ENCODE peak calls at places on chromosomes 13 and 19, in four cellular contexts. One of them, this sample, is unnamed.

GRCh38 chr19:3556978-3557460 is 367 bp downstream of the MFSD12 start:
- DNase-seq in H1: no peak
- DNase-seq in HepG2: no peak
- DNase-seq in K562: peak; percentile 74
- DNase-seq in this sample: no peak

GRCh38 chr19:11322269-11323024 is 17.0 kb downstream of the RAB3D start:
- DNase-seq in HepG2: no peak
- DNase-seq in K562: no peak
- DNase-seq in H1: no peak
- DNase-seq in this sample: no peak

GRCh38 chr19:40232949-40233810 is 6.7 kb upstream of the CCNP start:
- DNase-seq in K562: no peak
- DNase-seq in H1: no peak
- DNase-seq in HepG2: no peak
- DNase-seq in this sample: no peak

GRCh38 chr13:33543631-33544030 is 258.1 kb upstream of the STARD13 start:
- DNase-seq in HepG2: no peak
- DNase-seq in K562: no peak
- DNase-seq in H1: no peak
- DNase-seq in this sample: no peak

GRCh38 chr19:17379221-17379631 is 2.1 kb upstream of the PLVAP start:
- DNase-seq in HepG2: no peak
- DNase-seq in K562: peak; percentile 9
- DNase-seq in H1: no peak
- DNase-seq in this sample: no peak

GRCh38 chr19:29040291-29040690 is 172.7 kb downstream of the UQCRFS1 start:
- DNase-seq in K562: no peak
- DNase-seq in H1: no peak
- DNase-seq in HepG2: no peak
- DNase-seq in this sample: no peak

GRCh38 chr13:33806470-33807248 is 11.3 kb upstream of the RFC3 start:
- DNase-seq in HepG2: no peak
- DNase-seq in H1: no peak
- DNase-seq in K562: no peak
- DNase-seq in this sample: no peak

GRCh38 chr13:101779147-101779546 is 326.7 kb downstream of the ITGBL1 start:
- DNase-seq in K562: no peak
- DNase-seq in H1: no peak
- DNase-seq in HepG2: no peak
- DNase-seq in this sample: no peak

GRCh38 chr19:51018745-51019543 is 565 bp downstream of the KLK10 start:
- DNase-seq in H1: no peak
- DNase-seq in HepG2: no peak
- DNase-seq in K562: no peak
- DNase-seq in this sample: no peak

GRCh38 chr13:30908416-30908980 is 2.4 kb downstream of the MEDAG start:
- DNase-seq in H1: no peak
- DNase-seq in K562: no peak
- DNase-seq in HepG2: no peak
- DNase-seq in this sample: no peak

GRCh38 chr19:34960940-34961679 is 2.9 kb downstream of the ZNF792 start:
- DNase-seq in H1: no peak
- DNase-seq in K562: no peak
- DNase-seq in HepG2: no peak
- DNase-seq in this sample: no peak

GRCh38 chr19:20162821-20163220 is 4.2 kb upstream of the ZNF486 start:
- DNase-seq in H1: no peak
- DNase-seq in K562: no peak
- DNase-seq in HepG2: no peak
- DNase-seq in this sample: no peak

GRCh38 chr13:104321756-104322155 is 1255.5 kb upstream of the SLC10A2 start:
- DNase-seq in H1: no peak
- DNase-seq in HepG2: no peak
- DNase-seq in K562: no peak
- DNase-seq in this sample: no peak

GRCh38 chr13:80161219-80161618 is 179.7 kb downstream of the SPRY2 start:
- DNase-seq in HepG2: no peak
- DNase-seq in K562: no peak
- DNase-seq in H1: no peak
- DNase-seq in this sample: no peak

GRCh38 chr13:100721885-100722512 is 47.4 kb upstream of the TMTC4 start:
- DNase-seq in HepG2: peak; percentile 50
- DNase-seq in H1: no peak
- DNase-seq in K562: peak; percentile 41
- DNase-seq in this sample: peak; percentile 37

GRCh38 chr19:13118424-13119193 is 545 bp downstream of the NACC1 start:
- DNase-seq in HepG2: peak; percentile 50
- DNase-seq in H1: peak; percentile 78
- DNase-seq in K562: peak; percentile 91
- DNase-seq in this sample: no peak

GRCh38 chr19:4083677-4084546 is 17.2 kb upstream of the ZBTB7A start:
- DNase-seq in HepG2: no peak
- DNase-seq in K562: no peak
- DNase-seq in H1: no peak
- DNase-seq in this sample: no peak

GRCh38 chr13:33004454-33004853 is 11.8 kb upstream of the KL start:
- DNase-seq in K562: no peak
- DNase-seq in H1: no peak
- DNase-seq in HepG2: no peak
- DNase-seq in this sample: no peak

GRCh38 chr19:30854661-30855060 is 482.5 kb downstream of the ZNF536 start:
- DNase-seq in H1: no peak
- DNase-seq in K562: no peak
- DNase-seq in HepG2: no peak
- DNase-seq in this sample: no peak

GRCh38 chr13:46134961-46135522 is 30.2 kb upstream of the CPB2 start:
- DNase-seq in K562: no peak
- DNase-seq in H1: no peak
- DNase-seq in HepG2: peak; percentile 78
- DNase-seq in this sample: peak; percentile 34

GRCh38 chr19:50046649-50047503 is 21.1 kb downstream of the ZNF473 start:
- DNase-seq in K562: peak; percentile 59
- DNase-seq in H1: no peak
- DNase-seq in HepG2: peak; percentile 60
- DNase-seq in this sample: peak; percentile 27

GRCh38 chr13:56528040-56528760 is 612.5 kb upstream of the PRR20A start:
- DNase-seq in K562: no peak
- DNase-seq in H1: no peak
- DNase-seq in HepG2: no peak
- DNase-seq in this sample: no peak

GRCh38 chr19:51799311-51799997 is 4.5 kb downstream of the FPR3 start:
- DNase-seq in K562: peak; percentile 59
- DNase-seq in HepG2: peak; percentile 35
- DNase-seq in H1: no peak
- DNase-seq in this sample: no peak

GRCh38 chr19:31534786-31535185 is 185.6 kb upstream of the TSHZ3 start:
- DNase-seq in K562: no peak
- DNase-seq in H1: no peak
- DNase-seq in HepG2: no peak
- DNase-seq in this sample: no peak

GRCh38 chr13:38970380-38971051 is 20.1 kb downstream of the STOML3 start:
- DNase-seq in H1: no peak
- DNase-seq in K562: no peak
- DNase-seq in HepG2: no peak
- DNase-seq in this sample: no peak

GRCh38 chr19:46456930-46457329 is 14.4 kb downstream of the PNMA8A start:
- DNase-seq in K562: no peak
- DNase-seq in HepG2: no peak
- DNase-seq in H1: no peak
- DNase-seq in this sample: no peak

GRCh38 chr19:7921955-7922840 is 2.1 kb downstream of the SNAPC2 start:
- DNase-seq in K562: no peak
- DNase-seq in H1: no peak
- DNase-seq in HepG2: no peak
- DNase-seq in this sample: no peak

GRCh38 chr13:66216723-66217122 is 1013.4 kb downstream of the PCDH9 start:
- DNase-seq in H1: no peak
- DNase-seq in K562: no peak
- DNase-seq in HepG2: no peak
- DNase-seq in this sample: no peak

GRCh38 chr19:38277549-38277948 is 13.2 kb downstream of the SPINT2 start:
- DNase-seq in H1: no peak
- DNase-seq in K562: no peak
- DNase-seq in HepG2: no peak
- DNase-seq in this sample: no peak

GRCh38 chr19:11176466-11177193 is 20.7 kb downstream of the KANK2 start:
- DNase-seq in K562: no peak
- DNase-seq in HepG2: no peak
- DNase-seq in H1: no peak
- DNase-seq in this sample: no peak

GRCh38 chr13:114257014-114257413 is 22.3 kb downstream of the CDC16 start:
- DNase-seq in HepG2: no peak
- DNase-seq in K562: no peak
- DNase-seq in H1: no peak
- DNase-seq in this sample: no peak

GRCh38 chr19:30214651-30215051 is 157.5 kb upstream of the ZNF536 start:
- DNase-seq in H1: no peak
- DNase-seq in K562: no peak
- DNase-seq in HepG2: no peak
- DNase-seq in this sample: no peak

GRCh38 chr19:15250635-15250993 is 18.4 kb upstream of the EPHX3 start:
- DNase-seq in H1: no peak
- DNase-seq in K562: no peak
- DNase-seq in HepG2: no peak
- DNase-seq in this sample: no peak

GRCh38 chr19:4337906-4338440 is 654 bp downstream of the STAP2 start:
- DNase-seq in K562: no peak
- DNase-seq in HepG2: peak; percentile 76
- DNase-seq in H1: no peak
- DNase-seq in this sample: no peak

GRCh38 chr19:46621191-46622117 is 3.4 kb downstream of the PTGIR start:
- DNase-seq in K562: no peak
- DNase-seq in H1: no peak
- DNase-seq in HepG2: no peak
- DNase-seq in this sample: no peak

GRCh38 chr19:39684283-39684682 is 20.0 kb upstream of the LGALS14 start:
- DNase-seq in HepG2: no peak
- DNase-seq in H1: no peak
- DNase-seq in K562: no peak
- DNase-seq in this sample: no peak

GRCh38 chr19:47341734-47342133 is 7.4 kb upstream of the DHX34 start:
- DNase-seq in H1: no peak
- DNase-seq in HepG2: no peak
- DNase-seq in K562: no peak
- DNase-seq in this sample: no peak

GRCh38 chr13:46521921-46522691 is 30.9 kb upstream of the LRCH1 start:
- DNase-seq in H1: no peak
- DNase-seq in HepG2: no peak
- DNase-seq in K562: no peak
- DNase-seq in this sample: no peak

GRCh38 chr19:16247353-16248182 is 49.9 kb downstream of the AP1M1 start:
- DNase-seq in K562: peak; percentile 89
- DNase-seq in H1: peak; percentile 69
- DNase-seq in HepG2: peak; percentile 51
- DNase-seq in this sample: peak; percentile 68

GRCh38 chr19:41974652-41975051 is 15.5 kb upstream of the RABAC1 start:
- DNase-seq in HepG2: no peak
- DNase-seq in H1: no peak
- DNase-seq in K562: no peak
- DNase-seq in this sample: no peak

GRCh38 chr19:41981724-41982123 is 12.3 kb downstream of the ATP1A3 start:
- DNase-seq in HepG2: no peak
- DNase-seq in H1: no peak
- DNase-seq in K562: no peak
- DNase-seq in this sample: no peak

GRCh38 chr19:41977916-41978315 is 16.1 kb downstream of the ATP1A3 start:
- DNase-seq in K562: no peak
- DNase-seq in H1: no peak
- DNase-seq in HepG2: no peak
- DNase-seq in this sample: no peak

GRCh38 chr19:41978470-41978869 is 15.6 kb downstream of the ATP1A3 start:
- DNase-seq in HepG2: no peak
- DNase-seq in K562: no peak
- DNase-seq in H1: no peak
- DNase-seq in this sample: no peak
- TF ChIP-seq FOSL1 in HepG2: no peak
- TF ChIP-seq FOSL1 in K562: no peak
- TF ChIP-seq FOSL1 in H1: no peak
- TF ChIP-seq FOSL1 in this sample: no peak

GRCh38 chr13:113183450-113184129 is 24.9 kb downstream of the PCID2 start:
- DNase-seq in HepG2: peak; percentile 85
- DNase-seq in K562: no peak
- DNase-seq in H1: no peak
- DNase-seq in this sample: no peak
- TF ChIP-seq FOSL1 in HepG2: no peak
- TF ChIP-seq FOSL1 in K562: no peak
- TF ChIP-seq FOSL1 in H1: no peak
- TF ChIP-seq FOSL1 in this sample: no peak

GRCh38 chr19:33189453-33189852 is 4.7 kb upstream of the LRP3 start:
- DNase-seq in H1: no peak
- DNase-seq in HepG2: no peak
- DNase-seq in K562: no peak
- DNase-seq in this sample: no peak

GRCh38 chr19:33192010-33192409 is 2.1 kb upstream of the LRP3 start:
- DNase-seq in H1: no peak
- DNase-seq in K562: no peak
- DNase-seq in HepG2: no peak
- DNase-seq in this sample: no peak

GRCh38 chr19:33193269-33193863 is 764 bp upstream of the LRP3 start:
- DNase-seq in H1: no peak
- DNase-seq in K562: no peak
- DNase-seq in HepG2: no peak
- DNase-seq in this sample: no peak

GRCh38 chr19:33193864-33194362 is at the start of gene LRP3:
- DNase-seq in H1: no peak
- DNase-seq in HepG2: no peak
- DNase-seq in K562: peak; percentile 61
- DNase-seq in this sample: no peak

GRCh38 chr19:33191501-33191900 is 2.6 kb upstream of the LRP3 start:
- DNase-seq in H1: no peak
- DNase-seq in K562: no peak
- DNase-seq in HepG2: no peak
- DNase-seq in this sample: no peak
- TF ChIP-seq FOSL1 in H1: no peak
- TF ChIP-seq FOSL1 in K562: no peak
- TF ChIP-seq FOSL1 in HepG2: no peak
- TF ChIP-seq FOSL1 in this sample: no peak

GRCh38 chr19:869245-870177 is 10.0 kb downstream of the CFD start:
- DNase-seq in H1: no peak
- DNase-seq in K562: no peak
- DNase-seq in HepG2: no peak
- DNase-seq in this sample: peak; percentile 63
- TF ChIP-seq FOSL1 in H1: no peak
- TF ChIP-seq FOSL1 in K562: peak; percentile 73
- TF ChIP-seq FOSL1 in HepG2: no peak
- TF ChIP-seq FOSL1 in this sample: no peak

GRCh38 chr19:58518261-58519086 is 1.1 kb downstream of the ZBTB45 start:
- DNase-seq in K562: no peak
- DNase-seq in HepG2: no peak
- DNase-seq in H1: no peak
- DNase-seq in this sample: no peak
- TF ChIP-seq FOSL1 in K562: no peak
- TF ChIP-seq FOSL1 in HepG2: no peak
- TF ChIP-seq FOSL1 in H1: no peak
- TF ChIP-seq FOSL1 in this sample: no peak

GRCh38 chr13:112723771-112724170 is 33.9 kb downstream of the ATP11A start:
- DNase-seq in K562: no peak
- DNase-seq in H1: no peak
- DNase-seq in HepG2: no peak
- DNase-seq in this sample: no peak
- TF ChIP-seq FOSL1 in K562: no peak
- TF ChIP-seq FOSL1 in H1: no peak
- TF ChIP-seq FOSL1 in HepG2: no peak
- TF ChIP-seq FOSL1 in this sample: no peak

This sample was measured in HCT116.